ENCODE peak calls at places on chromosomes 4 and X, in eight cellular contexts. M is T follicular helper cell, W is nephron progenitor cell, K is activated T-helper 1 cell treated with Interleukin-2 at 50 U/mL for 16 hours, V is transverse colon, Y is AG20443, T is NT2/D1, L is NCI-H2081. H is an unnamed sample.

GRCh38 chr4:95798727-95799126 is 41.2 kb upstream of the PDHA2 start:
- DNase-seq in M (no peak), W (no peak), K (no peak), V (no peak), Y (no peak), T (no peak), L (no peak), H (no peak)

GRCh38 chrX:107674480-107675364 is 46.4 kb downstream of the PRPS1 start:
- DNase-seq in M (peak), W (peak), K (peak), V (peak), Y (no peak), T (no peak), L (no peak), H (peak)

GRCh38 chr4:36322921-36323354 is 41.5 kb downstream of the DTHD1 start:
- DNase-seq in M (peak), W (no peak), K (no peak), V (no peak), Y (no peak), T (no peak), L (no peak), H (no peak)

GRCh38 chr4:60562353-60562752 is 637.8 kb upstream of the ADGRL3 start:
- DNase-seq in M (no peak), W (no peak), K (no peak), V (no peak), Y (no peak), T (no peak), L (peak), H (no peak)

GRCh38 chr4:185139736-185140135 is 3.3 kb upstream of the SLC25A4 start:
- DNase-seq in M (no peak), W (no peak), K (no peak), V (no peak), Y (no peak), T (no peak), L (no peak), H (peak)

GRCh38 chr4:156293657-156294297 is 340.1 kb upstream of the CTSO start:
- DNase-seq in M (no peak), W (no peak), K (no peak), V (no peak), Y (no peak), T (no peak), L (peak), H (no peak)

GRCh38 chrX:154799554-154800348 is 5.5 kb downstream of the MPP1 start:
- DNase-seq in M (no peak), W (no peak), K (no peak), V (peak), Y (no peak), T (no peak), L (peak), H (peak)

GRCh38 chrX:2627272-2627867 is 63.7 kb upstream of the CD99 start:
- DNase-seq in M (peak), W (peak), K (no peak), V (peak), Y (peak), T (peak), L (no peak), H (peak)

GRCh38 chrX:113594504-113594903 is 753.9 kb upstream of the AMOT start:
- DNase-seq in M (no peak), W (no peak), K (no peak), V (no peak), Y (no peak), T (no peak), L (no peak), H (no peak)

GRCh38 chr4:156109943-156110925 is 156.6 kb upstream of the CTSO start:
- DNase-seq in M (no peak), W (no peak), K (no peak), V (no peak), Y (peak), T (no peak), L (no peak), H (peak)

GRCh38 chrX:9606971-9607370 is 142.1 kb downstream of the TBL1X start:
- DNase-seq in M (no peak), W (no peak), K (no peak), V (no peak), Y (no peak), T (no peak), L (no peak), H (no peak)

GRCh38 chr4:42785817-42786216 is 106.7 kb upstream of the GRXCR1 start:
- DNase-seq in M (no peak), W (no peak), K (no peak), V (no peak), Y (no peak), T (no peak), L (no peak), H (no peak)

GRCh38 chr4:156763511-156763910 is 208.1 kb downstream of the PDGFC start:
- DNase-seq in M (no peak), W (no peak), K (no peak), V (no peak), Y (no peak), T (no peak), L (peak), H (peak)

GRCh38 chrX:52216541-52216940 is 31.9 kb downstream of the MAGED4 start:
- DNase-seq in M (no peak), W (no peak), K (no peak), V (no peak), Y (no peak), T (no peak), L (no peak), H (no peak)

GRCh38 chr4:13920111-13920875 is 292.8 kb upstream of the BOD1L1 start:
- DNase-seq in M (no peak), W (no peak), K (no peak), V (no peak), Y (no peak), T (no peak), L (no peak), H (no peak)

GRCh38 chr4:156931267-156931666 is 40.3 kb downstream of the PDGFC start:
- DNase-seq in M (no peak), W (no peak), K (no peak), V (peak), Y (peak), T (no peak), L (no peak), H (peak)

GRCh38 chrX:141278306-141278705 is 36.0 kb upstream of the SPANXC start:
- DNase-seq in M (no peak), W (peak), K (no peak), V (no peak), Y (peak), T (peak), L (no peak), H (peak)

GRCh38 chr4:124974163-124974562 is 261.6 kb upstream of the ANKRD50 start:
- DNase-seq in M (no peak), W (no peak), K (no peak), V (no peak), Y (no peak), T (no peak), L (no peak), H (no peak)

GRCh38 chrX:70969635-70970481 is 39.0 kb upstream of the SLC7A3 start:
- DNase-seq in M (no peak), W (no peak), K (no peak), V (no peak), Y (no peak), T (peak), L (no peak), H (no peak)

GRCh38 chr4:73142995-73143547 is 73.6 kb upstream of the COX18 start:
- DNase-seq in M (no peak), W (no peak), K (no peak), V (no peak), Y (no peak), T (no peak), L (no peak), H (no peak)

GRCh38 chr4:83677656-83678055 is 141.7 kb downstream of the GPAT3 start:
- DNase-seq in M (no peak), W (no peak), K (no peak), V (no peak), Y (peak), T (no peak), L (no peak), H (no peak)

GRCh38 chrX:47221756-47222155 is 3.3 kb downstream of the CDK16 start:
- DNase-seq in M (no peak), W (no peak), K (no peak), V (no peak), Y (no peak), T (no peak), L (no peak), H (no peak)

GRCh38 chrX:65601530-65602281 is 65.7 kb upstream of the MSN start:
- DNase-seq in M (peak), W (no peak), K (peak), V (peak), Y (peak), T (no peak), L (peak), H (peak)

GRCh38 chrX:110120025-110120424 is 117.1 kb downstream of the TMEM164 start:
- DNase-seq in M (no peak), W (no peak), K (no peak), V (no peak), Y (no peak), T (no peak), L (no peak), H (no peak)

GRCh38 chrX:46446727-46447378 is 98.4 kb downstream of the ZNF674 start:
- DNase-seq in M (peak), W (peak), K (peak), V (peak), Y (peak), T (peak), L (peak), H (peak)

GRCh38 chr4:184100297-184100885 is 117.3 kb downstream of the ENPP6 start:
- DNase-seq in M (no peak), W (peak), K (no peak), V (peak), Y (peak), T (no peak), L (peak), H (no peak)

H was measured in myocyte.